ENCODE peak calls at places on chromosomes 13 and 19, in seven cellular contexts. X, Q, A, S, Z, B and N are unnamed samples.

GRCh38 chr13:73250061-73250460 is 191.3 kb downstream of the KLF5 start:
- DNase-seq in X (no peak), Q (no peak), A (no peak), S (no peak), Z (no peak), B (no peak), N (no peak)

GRCh38 chr13:20969182-20969581 is 66.6 kb upstream of the XPO4 start:
- DNase-seq in X (no peak), Q (no peak), A (no peak), S (no peak), Z (no peak), B (no peak), N (no peak)

GRCh38 chr13:46179576-46180368 is 2.2 kb downstream of the LCP1 start:
- DNase-seq in X (peak; percentile 40), Q (no peak), A (peak; percentile 59), S (peak; percentile 88), Z (peak; percentile 85), B (peak; percentile 74), N (peak; percentile 48)

GRCh38 chr19:7428651-7429113 is 60.2 kb downstream of the PEX11G start:
- DNase-seq in X (no peak), Q (no peak), A (no peak), S (no peak), Z (no peak), B (no peak), N (no peak)

GRCh38 chr13:58048670-58049069 is 417.1 kb downstream of the PCDH17 start:
- DNase-seq in X (no peak), Q (no peak), A (no peak), S (no peak), Z (no peak), B (no peak), N (no peak)

GRCh38 chr19:43594710-43595604 is 977 bp downstream of the IRGQ start:
- DNase-seq in X (peak; percentile 44), Q (peak; percentile 84), A (peak; percentile 69), S (peak; percentile 83), Z (peak; percentile 78), B (peak; percentile 60), N (peak; percentile 57)

GRCh38 chr19:16261584-16262370 is 62.8 kb upstream of the KLF2 start:
- DNase-seq in X (no peak), Q (no peak), A (no peak), S (no peak), Z (no peak), B (no peak), N (no peak)

GRCh38 chr19:49340069-49340864 is 5.1 kb downstream of the CD37 start:
- DNase-seq in X (peak; percentile 81), Q (peak; percentile 82), A (no peak), S (no peak), Z (peak; percentile 81), B (no peak), N (peak; percentile 93)

GRCh38 chr13:87661471-87661870 is 9.7 kb upstream of the SLITRK5 start:
- DNase-seq in X (no peak), Q (no peak), A (no peak), S (no peak), Z (no peak), B (no peak), N (no peak)

GRCh38 chr13:105410602-105411001 is 1124.9 kb downstream of the EFNB2 start:
- DNase-seq in X (peak; percentile 62), Q (peak; percentile 71), A (peak; percentile 32), S (no peak), Z (peak; percentile 63), B (no peak), N (no peak)

GRCh38 chr19:44582581-44583265 is 30.6 kb upstream of the IGSF23 start:
- DNase-seq in X (peak; percentile 31), Q (peak; percentile 79), A (peak; percentile 32), S (no peak), Z (no peak), B (no peak), N (no peak)

GRCh38 chr19:11745871-11746270 is 7.1 kb upstream of the ZNF823 start:
- DNase-seq in X (no peak), Q (no peak), A (no peak), S (no peak), Z (no peak), B (no peak), N (no peak)

GRCh38 chr13:48641404-48641803 is 12.3 kb upstream of the CYSLTR2 start:
- DNase-seq in X (no peak), Q (no peak), A (no peak), S (no peak), Z (no peak), B (no peak), N (no peak)

GRCh38 chr19:12834976-12835757 is 788 bp upstream of the RTBDN start:
- DNase-seq in X (peak; percentile 19), Q (peak; percentile 73), A (no peak), S (peak; percentile 67), Z (no peak), B (no peak), N (no peak)

GRCh38 chr19:46579286-46579944 is 21.7 kb upstream of the CALM3 start:
- DNase-seq in X (no peak), Q (peak; percentile 54), A (no peak), S (no peak), Z (no peak), B (peak; percentile 32), N (no peak)

GRCh38 chr19:41366089-41366488 is 2.1 kb upstream of the B9D2 start:
- DNase-seq in X (no peak), Q (no peak), A (no peak), S (no peak), Z (no peak), B (no peak), N (no peak)

GRCh38 chr13:20174656-20175405 is 14.0 kb upstream of the GJA3 start:
- DNase-seq in X (peak; percentile 44), Q (peak; percentile 54), A (peak; percentile 71), S (no peak), Z (peak; percentile 88), B (no peak), N (peak; percentile 39)

GRCh38 chr19:58085348-58085875 is 12.6 kb downstream of the ZSCAN18 start:
- DNase-seq in X (no peak), Q (no peak), A (no peak), S (no peak), Z (no peak), B (no peak), N (no peak)

GRCh38 chr19:53600217-53600616 is 31.6 kb upstream of the DPRX start:
- DNase-seq in X (no peak), Q (no peak), A (no peak), S (no peak), Z (no peak), B (no peak), N (no peak)

GRCh38 chr19:17734146-17734545 is 14.9 kb downstream of the MAP1S start:
- DNase-seq in X (no peak), Q (no peak), A (no peak), S (no peak), Z (no peak), B (no peak), N (no peak)

GRCh38 chr13:113978741-113979481 is 5.0 kb upstream of the C13orf46 start:
- DNase-seq in X (no peak), Q (no peak), A (no peak), S (peak; percentile 42), Z (peak; percentile 29), B (no peak), N (no peak)

GRCh38 chr13:20414475-20415287 is 111.0 kb downstream of the CRYL1 start:
- DNase-seq in X (no peak), Q (peak; percentile 69), A (no peak), S (no peak), Z (no peak), B (no peak), N (no peak)

GRCh38 chr19:3046621-3047306 is 15.5 kb downstream of the TLE5 start:
- DNase-seq in X (peak; percentile 47), Q (peak; percentile 74), A (no peak), S (no peak), Z (no peak), B (no peak), N (no peak)

GRCh38 chr19:403221-404036 is 5.5 kb downstream of the C2CD4C start:
- DNase-seq in X (no peak), Q (peak; percentile 28), A (no peak), S (peak; percentile 45), Z (peak; percentile 44), B (no peak), N (no peak)